ENCODE peak calls at places on chromosomes 3 and 15, in six cellular contexts. T is adrenal gland, U is fibroblast of lung, H is brain microvascular endothelial cell, Q is uterus, P is upper lobe of right lung. I is an unnamed sample.

GRCh38 chr3:115525726-115526125 is 97.6 kb upstream of the GAP43 start:
- DNase-seq in T (no peak), U (no peak), H (no peak), Q (no peak), P (no peak), I (no peak)

GRCh38 chr3:114650808-114651207 is 357.0 kb downstream of the TIGIT start:
- DNase-seq in T (no peak), U (peak), H (no peak), Q (no peak), P (no peak), I (no peak)

GRCh38 chr15:63462053-63462452 is 42.3 kb upstream of the USP3 start:
- DNase-seq in T (no peak), U (peak), H (no peak), Q (no peak), P (no peak), I (no peak)

GRCh38 chr3:127444761-127445160 is 145.8 kb downstream of the TPRA1 start:
- DNase-seq in T (no peak), U (no peak), H (no peak), Q (no peak), P (peak), I (no peak)

GRCh38 chr15:92494791-92495190 is 101.1 kb downstream of the ST8SIA2 start:
- DNase-seq in T (no peak), U (no peak), H (no peak), Q (no peak), P (no peak), I (no peak)

GRCh38 chr3:125146601-125147490 is 65.7 kb downstream of the SLC12A8 start:
- DNase-seq in T (no peak), U (no peak), H (no peak), Q (no peak), P (peak), I (no peak)

GRCh38 chr15:77034620-77035467 is 36.1 kb downstream of the TSPAN3 start:
- DNase-seq in T (peak), U (no peak), H (no peak), Q (peak), P (peak), I (no peak)

GRCh38 chr3:100789582-100789981 is 80.3 kb downstream of the TFG start:
- DNase-seq in T (no peak), U (no peak), H (no peak), Q (no peak), P (no peak), I (no peak)

GRCh38 chr3:12229896-12230295 is 59.0 kb upstream of the PPARG start:
- DNase-seq in T (no peak), U (no peak), H (no peak), Q (no peak), P (peak), I (peak)

GRCh38 chr3:159266779-159267178 is 464.9 kb downstream of the MFSD1 start:
- DNase-seq in T (no peak), U (peak), H (no peak), Q (no peak), P (no peak), I (no peak)

GRCh38 chr3:160330690-160331089 is 68.3 kb downstream of the IFT80 start:
- DNase-seq in T (no peak), U (no peak), H (no peak), Q (no peak), P (no peak), I (no peak)

GRCh38 chr3:101816215-101817149 is 32.8 kb upstream of the NFKBIZ start:
- DNase-seq in T (no peak), U (no peak), H (no peak), Q (no peak), P (no peak), I (no peak)

GRCh38 chr3:108527109-108527508 is 16.7 kb upstream of the MYH15 start:
- DNase-seq in T (no peak), U (no peak), H (no peak), Q (no peak), P (no peak), I (no peak)

GRCh38 chr15:80662756-80663553 is 32.2 kb upstream of the ABHD17C start:
- DNase-seq in T (no peak), U (no peak), H (no peak), Q (no peak), P (no peak), I (no peak)

GRCh38 chr15:29088666-29089065 is 181.0 kb downstream of the NSMCE3 start:
- DNase-seq in T (no peak), U (no peak), H (no peak), Q (no peak), P (no peak), I (no peak)

GRCh38 chr3:88467191-88467590 is 317.4 kb downstream of the C3orf38 start:
- DNase-seq in T (no peak), U (no peak), H (no peak), Q (no peak), P (no peak), I (no peak)

GRCh38 chr15:62889734-62890505 is 152.6 kb upstream of the TPM1 start:
- DNase-seq in T (no peak), U (peak), H (no peak), Q (no peak), P (no peak), I (no peak)

GRCh38 chr3:183818706-183819624 is 6.4 kb downstream of the MAP6D1 start:
- DNase-seq in T (no peak), U (no peak), H (no peak), Q (no peak), P (no peak), I (no peak)

GRCh38 chr15:85485956-85486567 is 105.7 kb downstream of the AKAP13 start:
- DNase-seq in T (peak), U (peak), H (peak), Q (no peak), P (no peak), I (peak)

GRCh38 chr3:121430816-121431215 is 115.0 kb downstream of the POLQ start:
- DNase-seq in T (no peak), U (no peak), H (no peak), Q (no peak), P (no peak), I (no peak)

GRCh38 chr3:129485681-129486056 is 42.8 kb upstream of the RHO start:
- DNase-seq in T (peak), U (peak), H (peak), Q (peak), P (peak), I (peak)

GRCh38 chr3:55000546-55000945 is 72.7 kb upstream of the LRTM1 start:
- DNase-seq in T (peak), U (peak), H (peak), Q (no peak), P (no peak), I (no peak)

GRCh38 chr3:32391643-32392529 is at the start of gene CMTM7:
- DNase-seq in T (peak), U (peak), H (peak), Q (peak), P (peak), I (peak)

GRCh38 chr3:113531826-113532697 is at the start of gene SIDT1:
- DNase-seq in T (peak), U (no peak), H (no peak), Q (no peak), P (no peak), I (peak)

DNA sequence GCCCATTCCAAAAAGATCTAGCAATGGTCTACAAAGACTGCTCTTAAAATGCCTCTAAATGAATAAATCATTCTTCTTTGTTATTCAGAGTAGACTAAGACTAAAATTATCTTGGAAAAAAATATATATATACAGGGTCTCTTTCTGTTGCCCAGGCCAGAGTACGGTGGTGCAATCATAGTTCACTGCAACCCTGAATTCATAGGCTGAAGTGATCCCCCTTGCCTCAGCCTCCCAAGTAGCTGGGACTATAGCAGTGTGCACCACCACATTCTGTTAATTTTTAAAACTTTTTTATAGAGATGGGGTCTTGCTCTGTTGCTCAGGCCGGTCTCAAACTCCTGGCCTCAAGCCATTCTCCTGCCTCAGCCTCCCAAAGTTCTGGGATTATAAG is 18.7 kb downstream of the WWTR1 start:
- DNase-seq in T (no peak), U (no peak), H (no peak), Q (no peak), P (no peak), I (no peak)
- H3K27ac ChIP-seq in T (no peak), U (peak), H (peak), Q (peak), P (no peak), I (no peak)

GRCh38 chr3:28917895-28918294 is 363.0 kb upstream of the RBMS3 start:
- DNase-seq in T (no peak), U (no peak), H (no peak), Q (no peak), P (no peak), I (no peak)

GRCh38 chr3:28912120-28912885 is 368.6 kb upstream of the RBMS3 start:
- DNase-seq in T (no peak), U (peak), H (peak), Q (no peak), P (no peak), I (no peak)

GRCh38 chr3:28916713-28917499 is 364.0 kb upstream of the RBMS3 start:
- DNase-seq in T (peak), U (peak), H (peak), Q (peak), P (no peak), I (peak)

DNA sequence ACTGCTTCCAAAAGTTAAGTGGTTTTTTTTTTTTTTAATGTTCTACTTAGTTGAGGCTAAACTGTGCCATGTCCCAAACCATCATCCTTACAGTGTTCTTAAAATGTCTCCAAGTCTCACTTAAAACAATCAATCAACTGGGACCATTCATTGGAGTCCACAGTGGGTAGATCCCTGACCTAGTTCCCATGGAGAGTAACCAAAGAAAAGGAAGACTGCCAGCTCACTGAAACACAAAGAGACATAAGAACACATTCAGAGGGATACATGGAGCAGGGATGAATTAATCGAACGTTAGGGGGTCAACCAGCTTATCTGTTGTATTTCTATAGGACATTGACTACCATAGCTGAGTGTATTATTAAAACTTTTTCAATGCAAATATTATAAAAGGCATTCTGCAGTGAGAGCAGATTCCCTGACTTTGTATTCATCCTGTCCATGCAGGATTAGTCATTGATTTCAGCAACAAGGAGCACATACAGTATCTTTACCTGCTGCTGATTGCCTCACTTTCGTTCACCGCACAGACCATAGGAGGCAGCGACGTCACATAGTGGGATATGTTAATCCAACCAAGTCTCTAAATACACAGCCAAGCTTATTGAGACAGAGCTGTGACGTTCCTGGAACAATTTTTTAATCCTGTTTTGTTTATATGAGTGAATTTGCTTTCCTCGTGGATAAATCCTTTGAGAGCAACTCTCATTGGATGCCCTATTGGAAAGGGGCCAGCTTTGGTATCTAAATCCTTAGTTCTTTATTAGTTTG is 365.0 kb upstream of the RBMS3 start:
- DNase-seq in T (no peak), U (peak), H (peak), Q (no peak), P (no peak), I (no peak)
- TF ChIP-seq CTCF in T (no peak), U (no peak), H (peak), Q (no peak), P (no peak), I (no peak)

GRCh38 chr3:37493485-37494080 is 319.2 kb upstream of the LRRFIP2 start:
- DNase-seq in T (no peak), U (no peak), H (no peak), Q (no peak), P (no peak), I (no peak)
- H3K27ac ChIP-seq in T (peak), U (no peak), H (no peak), Q (peak), P (peak), I (no peak)

GRCh38 chr3:189744235-189744634 is 113.0 kb downstream of the TP63 start:
- DNase-seq in T (no peak), U (no peak), H (no peak), Q (no peak), P (no peak), I (no peak)
- TF ChIP-seq CTCF in T (no peak), U (no peak), H (peak), Q (no peak), P (no peak), I (no peak)

GRCh38 chr15:48147358-48147757 is 26.6 kb downstream of the SLC24A5 start:
- DNase-seq in T (no peak), U (no peak), H (no peak), Q (no peak), P (no peak), I (no peak)

GRCh38 chr15:48145923-48146322 is 25.1 kb downstream of the SLC24A5 start:
- DNase-seq in T (no peak), U (peak), H (no peak), Q (no peak), P (no peak), I (no peak)

GRCh38 chr15:48144889-48145288 is 24.1 kb downstream of the SLC24A5 start:
- DNase-seq in T (no peak), U (peak), H (peak), Q (no peak), P (no peak), I (no peak)

DNA sequence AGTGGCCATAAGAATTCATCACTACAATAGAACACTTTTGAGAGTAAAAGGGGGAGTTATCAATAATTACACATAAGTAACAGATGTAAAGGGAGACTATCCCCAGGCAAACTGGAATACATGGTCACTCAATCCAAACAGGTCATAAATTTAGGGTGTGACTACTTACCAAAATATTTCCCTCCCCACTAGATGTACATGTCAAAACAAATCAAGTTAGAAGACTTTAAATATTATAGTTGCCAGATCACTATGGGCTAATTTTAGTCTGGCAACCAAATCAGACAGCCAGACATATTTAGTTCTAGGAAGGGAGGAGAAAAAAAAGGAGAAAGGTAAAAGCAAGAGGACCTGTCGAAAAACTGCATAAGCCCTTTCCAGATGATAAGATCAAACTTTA is 23.1 kb downstream of the SLC24A5 start:
- DNase-seq in T (no peak), U (peak), H (no peak), Q (no peak), P (no peak), I (no peak)
- H3K27ac ChIP-seq in T (no peak), U (no peak), H (peak), Q (no peak), P (no peak), I (no peak)

DNA sequence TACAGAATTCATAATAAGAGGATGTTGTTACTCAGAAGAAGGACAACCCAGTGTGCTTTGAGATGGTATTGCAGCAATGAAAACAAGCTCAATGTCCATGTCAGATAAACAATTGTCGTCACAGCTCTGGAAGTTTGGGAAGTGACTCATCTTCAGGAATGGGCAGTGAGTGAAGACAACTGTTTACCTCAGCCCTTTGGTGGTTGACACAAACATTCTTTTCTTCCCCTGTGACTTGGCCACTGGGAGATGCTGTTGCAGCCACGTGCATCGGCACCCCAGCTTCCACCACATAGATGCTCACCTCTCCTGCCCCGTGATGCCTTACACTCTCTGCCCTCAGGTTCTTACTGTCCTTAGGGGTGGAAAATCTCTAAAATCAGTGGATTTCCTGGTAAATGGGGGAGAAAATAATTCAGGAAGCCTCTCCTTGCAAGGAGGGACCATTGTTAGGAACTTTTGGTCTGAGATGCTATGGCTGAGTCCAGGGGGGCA is 114.1 kb upstream of the GALNT15 start:
- DNase-seq in T (peak), U (peak), H (peak), Q (peak), P (no peak), I (peak)
- TF ChIP-seq CTCF in T (peak), U (no peak), H (peak), Q (no peak), P (peak), I (no peak)

GRCh38 chr3:39870706-39871105 is 61.3 kb downstream of the MYRIP start:
- DNase-seq in T (no peak), U (no peak), H (no peak), Q (no peak), P (no peak), I (no peak)
- H3K27ac ChIP-seq in T (no peak), U (no peak), H (no peak), Q (no peak), P (no peak), I (no peak)

DNA sequence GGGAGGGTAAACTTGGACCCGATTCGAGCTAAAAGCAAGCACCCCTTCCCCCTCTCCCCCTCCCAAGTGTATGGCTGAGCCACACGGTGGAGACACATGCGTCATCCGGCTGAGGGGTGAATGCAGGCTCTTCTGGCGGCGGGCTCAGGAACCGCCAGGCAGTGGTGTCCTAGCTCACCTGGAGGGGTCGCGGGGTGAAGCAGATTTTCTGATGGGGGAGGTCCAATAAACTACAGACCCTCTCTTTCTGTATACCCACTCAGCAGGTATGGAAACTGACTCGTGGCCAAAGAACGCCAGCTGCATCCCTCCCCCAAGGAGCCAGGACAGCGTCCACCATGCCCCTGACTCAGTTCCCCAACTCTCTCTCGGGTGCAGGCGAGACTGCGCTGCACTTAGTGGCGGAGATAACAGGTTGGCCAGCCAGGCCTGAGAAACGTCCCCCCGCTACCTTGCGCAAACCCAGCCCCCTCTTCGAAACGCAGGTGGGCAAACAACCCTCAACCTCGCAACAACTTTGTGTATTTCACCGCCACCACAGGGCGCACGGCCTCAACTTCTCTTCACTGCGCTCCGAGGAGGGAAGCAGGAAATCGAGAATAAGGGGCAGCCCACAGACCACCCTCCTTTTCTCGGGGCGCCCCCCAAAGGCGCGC is 1.3 kb downstream of the MAGI1 start:
- DNase-seq in T (peak), U (peak), H (peak), Q (peak), P (peak), I (peak)
- TF ChIP-seq CTCF in T (peak), U (peak), H (peak), Q (peak), P (peak), I (peak)